ENCODE peak calls at places on chromosome 19, in six cellular contexts. T is uterus, U is HepG2, N is right lobe of liver, M is A549, B is breast epithelium. R is an unnamed sample. For H3K4me1, the result is how much of the 10 kb centered on the place peaks cover.

GRCh38 chr19:2415281-2415972 is 12.0 kb downstream of the TIMM13 start:
- DNase-seq in T (no peak), U (no peak), N (no peak), M (no peak), B (no peak), R (no peak)

GRCh38 chr19:38202504-38202903 is 21.5 kb downstream of the DPF1 start:
- DNase-seq in T (no peak), U (no peak), N (no peak), M (no peak), B (no peak), R (no peak)

GRCh38 chr19:38769635-38770211 is 3.6 kb downstream of the LGALS7 start:
- DNase-seq in T (peak), U (no peak), N (peak), M (peak), B (peak), R (peak)

GRCh38 chr19:44113784-44114390 is 688 bp downstream of the ZNF225 start:
- DNase-seq in T (no peak), U (no peak), N (no peak), M (peak), B (no peak), R (no peak)

GRCh38 chr19:51754106-51754505 is 2.4 kb upstream of the FPR1 start:
- DNase-seq in T (no peak), U (no peak), N (no peak), M (no peak), B (no peak), R (no peak)

GRCh38 chr19:32676186-32676894 is 692 bp downstream of the RGS9BP start:
- DNase-seq in T (peak), U (no peak), N (peak), M (peak), B (no peak), R (peak)

GRCh38 chr19:38656171-38656981 is 8.9 kb downstream of the ACTN4 start:
- DNase-seq in T (no peak), U (peak), N (no peak), M (no peak), B (no peak), R (no peak)

GRCh38 chr19:15701757-15702589 is 25.9 kb upstream of the OR10H2 start:
- DNase-seq in T (no peak), U (peak), N (peak), M (no peak), B (no peak), R (no peak)

GRCh38 chr19:48756686-48757085 is 1.4 kb downstream of the FGF21 start:
- DNase-seq in T (no peak), U (no peak), N (no peak), M (no peak), B (no peak), R (no peak)

GRCh38 chr19:44729516-44730033 is 18.9 kb upstream of the BCL3 start:
- DNase-seq in T (no peak), U (no peak), N (no peak), M (no peak), B (no peak), R (no peak)

GRCh38 chr19:54415208-54415900 is at the start of gene TTYH1:
- DNase-seq in T (no peak), U (no peak), N (no peak), M (no peak), B (no peak), R (no peak)

GRCh38 chr19:51159656-51160055 is 17.6 kb downstream of the SIGLEC7 start:
- DNase-seq in T (no peak), U (no peak), N (no peak), M (no peak), B (no peak), R (no peak)

GRCh38 chr19:14502334-14503092 is 6.6 kb upstream of the GIPC1 start:
- DNase-seq in T (no peak), U (peak), N (peak), M (no peak), B (peak), R (no peak)

GRCh38 chr19:38851622-38852230 is 1.9 kb upstream of the HNRNPL start:
- DNase-seq in T (peak), U (peak), N (peak), M (peak), B (peak), R (peak)

GRCh38 chr19:49658139-49658517 is 7.5 kb downstream of the IRF3 start:
- DNase-seq in T (no peak), U (no peak), N (no peak), M (no peak), B (no peak), R (no peak)

GRCh38 chr19:43504426-43505185 is at the start of gene PHLDB3:
- DNase-seq in T (no peak), U (peak), N (peak), M (no peak), B (peak), R (peak)

GRCh38 chr19:23075031-23075733 is 41.6 kb upstream of the ZNF730 start:
- DNase-seq in T (peak), U (no peak), N (no peak), M (no peak), B (peak), R (peak)

GRCh38 chr19:2549701-2550191 is 73.8 kb downstream of the GADD45B start:
- DNase-seq in T (peak), U (no peak), N (peak), M (no peak), B (peak), R (peak)

GRCh38 chr19:4061178-4061682 is 5.5 kb downstream of the ZBTB7A start:
- DNase-seq in T (peak), U (peak), N (peak), M (no peak), B (peak), R (peak)

GRCh38 chr19:1017115-1017905 is 3.6 kb downstream of the TMEM259 start:
- DNase-seq in T (no peak), U (no peak), N (no peak), M (no peak), B (no peak), R (no peak)

GRCh38 chr19:46574533-46574932 is 26.6 kb upstream of the CALM3 start:
- DNase-seq in T (no peak), U (no peak), N (no peak), M (no peak), B (no peak), R (no peak)

GRCh38 chr19:46416077-46416709 is 2.8 kb upstream of the CCDC8 start:
- DNase-seq in T (peak), U (peak), N (peak), M (peak), B (peak), R (peak)

GRCh38 chr19:38290631-38291147 is 13.4 kb upstream of the C19orf33 start:
- DNase-seq in T (no peak), U (no peak), N (no peak), M (no peak), B (peak), R (no peak)

GRCh38 chr19:19670070-19670551 is 1.5 kb downstream of the ZNF101 start:
- DNase-seq in T (no peak), U (no peak), N (no peak), M (no peak), B (no peak), R (no peak)

GRCh38 chr19:31349160-31349881 is at the start of gene TSHZ3:
- DNase-seq in T (peak), U (no peak), N (peak), M (peak), B (no peak), R (peak)

GRCh38 chr19:16435999-16436650 is 35.6 kb downstream of the EPS15L1 start:
- DNase-seq in T (no peak), U (no peak), N (no peak), M (no peak), B (no peak), R (no peak)

GRCh38 chr19:591099-591958 is 1.6 kb downstream of the HCN2 start:
- DNase-seq in T (peak), U (no peak), N (no peak), M (no peak), B (no peak), R (no peak)

GRCh38 chr19:49814010-49814409 is 918 bp upstream of the FUZ start:
- DNase-seq in T (no peak), U (no peak), N (no peak), M (no peak), B (no peak), R (no peak)

GRCh38 chr19:57888494-57889231 is at the start of gene ZNF814:
- DNase-seq in T (peak), U (no peak), N (peak), M (peak), B (peak), R (peak)
- TF ChIP-seq CTCF in T (peak), U (peak), N (peak), M (peak), B (peak), R (peak)

DNA sequence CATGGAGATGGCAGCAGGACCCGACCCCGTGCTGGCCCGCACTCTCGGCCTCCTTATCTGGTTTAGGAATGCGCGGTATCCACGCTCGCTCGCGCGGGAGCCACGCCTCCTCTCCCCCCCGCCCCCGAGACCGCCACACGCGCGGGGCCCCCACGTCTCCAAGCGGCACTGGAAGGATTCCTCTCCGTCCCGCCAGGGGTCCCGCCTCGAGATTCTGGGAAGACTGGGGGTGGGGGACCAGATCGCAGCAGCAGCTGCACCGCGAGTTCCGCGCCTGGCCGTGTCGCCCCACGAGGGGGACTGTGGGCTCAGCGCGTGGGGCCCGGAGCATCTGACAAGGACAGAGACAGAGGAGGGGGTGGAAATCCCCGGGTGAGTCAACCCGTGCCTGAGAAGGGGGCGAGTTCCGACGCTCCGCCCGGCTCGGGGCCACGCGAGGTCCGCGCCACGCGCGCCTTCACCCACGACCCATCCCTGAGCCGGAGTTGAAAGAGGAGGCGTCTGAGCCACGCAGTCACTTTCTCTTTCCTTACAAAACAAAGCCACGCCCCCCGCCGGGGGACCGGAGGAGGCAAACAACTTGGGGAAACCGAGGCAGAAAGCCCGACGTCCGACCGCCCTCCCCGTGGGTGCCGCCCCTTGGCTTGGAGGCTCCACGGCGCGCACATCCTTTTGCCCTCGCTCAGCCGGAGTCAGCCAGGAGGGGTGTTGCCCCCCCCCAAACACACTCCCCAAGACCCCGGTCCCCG is 802 bp downstream of the S1PR2 start:
- DNase-seq in T (peak), U (no peak), N (peak), M (no peak), B (peak), R (peak)
- TF ChIP-seq POLR2A in T (no peak), U (no peak), N (no peak), M (no peak), B (no peak), R (no peak)

GRCh38 chr19:28406966-28407365 is 806.0 kb downstream of the UQCRFS1 start:
- DNase-seq in T (no peak), U (no peak), N (no peak), M (no peak), B (no peak), R (no peak)

GRCh38 chr19:28402701-28403290 is 810.2 kb downstream of the UQCRFS1 start:
- DNase-seq in T (no peak), U (no peak), N (no peak), M (no peak), B (no peak), R (no peak)

GRCh38 chr19:28404462-28404861 is 808.5 kb downstream of the UQCRFS1 start:
- DNase-seq in T (no peak), U (no peak), N (no peak), M (no peak), B (no peak), R (no peak)

GRCh38 chr19:28403698-28404099 is 809.3 kb downstream of the UQCRFS1 start:
- DNase-seq in T (no peak), U (no peak), N (no peak), M (no peak), B (no peak), R (no peak)

GRCh38 chr19:28406237-28406596 is 806.7 kb downstream of the UQCRFS1 start:
- DNase-seq in T (no peak), U (no peak), N (no peak), M (no peak), B (no peak), R (no peak)
- H3K4me1 ChIP-seq in T (under half), U (under half), N (under half), M (under half), B (under half), R (under half)

DNA sequence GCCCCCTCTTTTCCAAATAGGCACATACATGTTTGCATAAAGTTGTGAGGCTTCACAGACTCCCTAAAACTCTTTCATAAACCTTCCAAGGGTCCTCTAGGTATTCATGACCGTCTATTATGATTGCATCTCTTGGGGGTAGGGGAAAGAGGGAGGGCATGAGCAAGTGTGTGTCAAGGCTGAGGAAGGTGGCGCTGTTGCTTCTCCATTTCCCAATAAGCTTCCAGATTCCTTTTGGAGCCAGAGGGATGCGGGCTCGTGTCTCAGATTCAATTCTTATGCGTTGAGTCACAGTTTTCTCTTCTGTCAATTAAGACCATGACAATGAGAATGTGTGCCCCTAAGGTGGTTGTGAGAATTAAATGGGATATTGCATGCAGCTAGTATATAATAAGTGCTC is 51.0 kb upstream of the CYP2A7 start:
- DNase-seq in T (no peak), U (no peak), N (no peak), M (peak), B (no peak), R (no peak)
- TF ChIP-seq CTCF in T (no peak), U (peak), N (no peak), M (peak), B (no peak), R (no peak)

R was measured in upper lobe of left lung.